ENCODE peak calls at places on chromosomes 1 and 21, in five cellular contexts. One of them, this sample, is unnamed. For H3K36me3, the result is how much of the 10 kb centered on the place peaks cover.

GRCh38 chr1:245599413-245600174 is 444.8 kb downstream of the KIF26B start:
- DNase-seq in astrocyte: peak
- DNase-seq in tibial nerve: peak
- DNase-seq in Peyer's patch: no peak
- DNase-seq in thoracic aorta: no peak
- DNase-seq in this sample: peak

GRCh38 chr1:89954401-89954800 is 40.5 kb upstream of the ZNF326 start:
- DNase-seq in Peyer's patch: no peak
- DNase-seq in tibial nerve: no peak
- DNase-seq in thoracic aorta: no peak
- DNase-seq in astrocyte: no peak
- DNase-seq in this sample: no peak

GRCh38 chr1:199948587-199949280 is 78.8 kb upstream of the NR5A2 start:
- DNase-seq in tibial nerve: no peak
- DNase-seq in astrocyte: peak
- DNase-seq in thoracic aorta: no peak
- DNase-seq in Peyer's patch: no peak
- DNase-seq in this sample: no peak

GRCh38 chr1:42947965-42948732 is 10.5 kb downstream of the SLC2A1 start:
- DNase-seq in tibial nerve: no peak
- DNase-seq in Peyer's patch: no peak
- DNase-seq in thoracic aorta: no peak
- DNase-seq in astrocyte: no peak
- DNase-seq in this sample: no peak

GRCh38 chr1:241142493-241142892 is 214.5 kb downstream of the RGS7 start:
- DNase-seq in Peyer's patch: no peak
- DNase-seq in astrocyte: no peak
- DNase-seq in thoracic aorta: no peak
- DNase-seq in tibial nerve: no peak
- DNase-seq in this sample: no peak

GRCh38 chr21:36005879-36006400 is 54.4 kb downstream of the SETD4 start:
- DNase-seq in thoracic aorta: no peak
- DNase-seq in Peyer's patch: no peak
- DNase-seq in tibial nerve: no peak
- DNase-seq in astrocyte: no peak
- DNase-seq in this sample: no peak

GRCh38 chr1:116075981-116076380 is 35.2 kb upstream of the MAB21L3 start:
- DNase-seq in thoracic aorta: no peak
- DNase-seq in astrocyte: no peak
- DNase-seq in Peyer's patch: no peak
- DNase-seq in tibial nerve: no peak
- DNase-seq in this sample: no peak

GRCh38 chr1:29671446-29671845 is 435.1 kb downstream of the PTPRU start:
- DNase-seq in tibial nerve: no peak
- DNase-seq in thoracic aorta: no peak
- DNase-seq in Peyer's patch: no peak
- DNase-seq in astrocyte: no peak
- DNase-seq in this sample: no peak

GRCh38 chr21:19565587-19565986 is 1162.0 kb upstream of the TMPRSS15 start:
- DNase-seq in thoracic aorta: no peak
- DNase-seq in astrocyte: no peak
- DNase-seq in Peyer's patch: no peak
- DNase-seq in tibial nerve: no peak
- DNase-seq in this sample: no peak

GRCh38 chr1:74505133-74505532 is 7.3 kb downstream of the LRRC53 start:
- DNase-seq in tibial nerve: no peak
- DNase-seq in astrocyte: no peak
- DNase-seq in thoracic aorta: no peak
- DNase-seq in Peyer's patch: no peak
- DNase-seq in this sample: no peak

GRCh38 chr1:77288275-77288674 is 6.5 kb downstream of the AK5 start:
- DNase-seq in thoracic aorta: no peak
- DNase-seq in Peyer's patch: no peak
- DNase-seq in astrocyte: no peak
- DNase-seq in tibial nerve: no peak
- DNase-seq in this sample: no peak

GRCh38 chr1:215132156-215132555 is 49.6 kb downstream of the KCNK2 start:
- DNase-seq in tibial nerve: no peak
- DNase-seq in Peyer's patch: no peak
- DNase-seq in astrocyte: peak
- DNase-seq in thoracic aorta: no peak
- DNase-seq in this sample: no peak

GRCh38 chr1:6198646-6199297 is 623 bp downstream of the RPL22 start:
- DNase-seq in tibial nerve: no peak
- DNase-seq in Peyer's patch: no peak
- DNase-seq in thoracic aorta: no peak
- DNase-seq in astrocyte: no peak
- DNase-seq in this sample: no peak

GRCh38 chr1:170663441-170664282 is at the start of gene PRRX1:
- DNase-seq in tibial nerve: no peak
- DNase-seq in astrocyte: no peak
- DNase-seq in thoracic aorta: no peak
- DNase-seq in Peyer's patch: no peak
- DNase-seq in this sample: peak

GRCh38 chr1:107535091-107535490 is 394.3 kb downstream of the NTNG1 start:
- DNase-seq in Peyer's patch: no peak
- DNase-seq in astrocyte: no peak
- DNase-seq in thoracic aorta: no peak
- DNase-seq in tibial nerve: no peak
- DNase-seq in this sample: no peak

GRCh38 chr1:163824490-163824889 is 502.7 kb downstream of the NUF2 start:
- DNase-seq in Peyer's patch: no peak
- DNase-seq in astrocyte: peak
- DNase-seq in tibial nerve: no peak
- DNase-seq in thoracic aorta: no peak
- DNase-seq in this sample: no peak

GRCh38 chr1:68442822-68443556 is 6.8 kb downstream of the RPE65 start:
- DNase-seq in thoracic aorta: no peak
- DNase-seq in astrocyte: peak
- DNase-seq in Peyer's patch: no peak
- DNase-seq in tibial nerve: peak
- DNase-seq in this sample: no peak

GRCh38 chr1:44511769-44512168 is 106.7 kb downstream of the RNF220 start:
- DNase-seq in Peyer's patch: no peak
- DNase-seq in tibial nerve: no peak
- DNase-seq in thoracic aorta: no peak
- DNase-seq in astrocyte: no peak
- DNase-seq in this sample: no peak

GRCh38 chr21:43578677-43579313 is 80.5 kb downstream of the HSF2BP start:
- DNase-seq in thoracic aorta: no peak
- DNase-seq in tibial nerve: no peak
- DNase-seq in Peyer's patch: no peak
- DNase-seq in astrocyte: peak
- DNase-seq in this sample: no peak

GRCh38 chr1:41672173-41672572 is 187.7 kb upstream of the EDN2 start:
- DNase-seq in thoracic aorta: no peak
- DNase-seq in astrocyte: peak
- DNase-seq in tibial nerve: no peak
- DNase-seq in Peyer's patch: no peak
- DNase-seq in this sample: no peak

GRCh38 chr1:231866392-231867331 is 240.1 kb downstream of the DISC1 start:
- DNase-seq in tibial nerve: peak
- DNase-seq in astrocyte: peak
- DNase-seq in Peyer's patch: peak
- DNase-seq in thoracic aorta: no peak
- DNase-seq in this sample: no peak

GRCh38 chr21:21851657-21852056 is 853.4 kb downstream of the NCAM2 start:
- DNase-seq in thoracic aorta: no peak
- DNase-seq in Peyer's patch: no peak
- DNase-seq in tibial nerve: no peak
- DNase-seq in astrocyte: peak
- DNase-seq in this sample: no peak

GRCh38 chr1:30537279-30537678 is 186.1 kb downstream of the MATN1 start:
- DNase-seq in Peyer's patch: no peak
- DNase-seq in thoracic aorta: no peak
- DNase-seq in astrocyte: no peak
- DNase-seq in tibial nerve: no peak
- DNase-seq in this sample: no peak

GRCh38 chr1:174976436-174977107 is 23.2 kb upstream of the CACYBP start:
- DNase-seq in Peyer's patch: no peak
- DNase-seq in astrocyte: peak
- DNase-seq in thoracic aorta: no peak
- DNase-seq in tibial nerve: no peak
- DNase-seq in this sample: no peak

GRCh38 chr1:53367503-53368313 is 39.8 kb upstream of the LRP8 start:
- DNase-seq in astrocyte: no peak
- DNase-seq in Peyer's patch: peak
- DNase-seq in tibial nerve: no peak
- DNase-seq in thoracic aorta: no peak
- DNase-seq in this sample: no peak

GRCh38 chr1:72777918-72778317 is 495.6 kb upstream of the NEGR1 start:
- DNase-seq in astrocyte: peak
- DNase-seq in Peyer's patch: no peak
- DNase-seq in tibial nerve: no peak
- DNase-seq in thoracic aorta: no peak
- DNase-seq in this sample: no peak

GRCh38 chr1:50658421-50659076 is 235.3 kb upstream of the DMRTA2 start:
- DNase-seq in tibial nerve: no peak
- DNase-seq in thoracic aorta: no peak
- DNase-seq in astrocyte: peak
- DNase-seq in Peyer's patch: no peak
- DNase-seq in this sample: no peak

GRCh38 chr1:198212675-198213074 is 55.9 kb downstream of the NEK7 start:
- DNase-seq in Peyer's patch: no peak
- DNase-seq in astrocyte: peak
- DNase-seq in tibial nerve: no peak
- DNase-seq in thoracic aorta: no peak
- DNase-seq in this sample: no peak

GRCh38 chr1:76314730-76315129 is 240.2 kb downstream of the ST6GALNAC3 start:
- DNase-seq in tibial nerve: no peak
- DNase-seq in Peyer's patch: no peak
- DNase-seq in thoracic aorta: no peak
- DNase-seq in astrocyte: no peak
- DNase-seq in this sample: no peak

GRCh38 chr1:50750021-50750619 is 209.9 kb downstream of the FAF1 start:
- DNase-seq in Peyer's patch: no peak
- DNase-seq in astrocyte: peak
- DNase-seq in tibial nerve: peak
- DNase-seq in thoracic aorta: no peak
- DNase-seq in this sample: no peak

GRCh38 chr21:45913886-45914285 is 67.7 kb upstream of the COL6A1 start:
- DNase-seq in astrocyte: no peak
- DNase-seq in Peyer's patch: no peak
- DNase-seq in tibial nerve: no peak
- DNase-seq in thoracic aorta: no peak
- DNase-seq in this sample: peak
- H3K27ac ChIP-seq in astrocyte: no peak
- H3K27ac ChIP-seq in Peyer's patch: no peak
- H3K27ac ChIP-seq in tibial nerve: no peak
- H3K27ac ChIP-seq in thoracic aorta: no peak
- H3K27ac ChIP-seq in this sample: no peak

GRCh38 chr1:191889623-191890003 is 268.6 kb upstream of the RGS18 start:
- DNase-seq in thoracic aorta: no peak
- DNase-seq in astrocyte: no peak
- DNase-seq in tibial nerve: no peak
- DNase-seq in Peyer's patch: no peak
- DNase-seq in this sample: no peak

GRCh38 chr1:191888996-191889622 is 269.2 kb upstream of the RGS18 start:
- DNase-seq in Peyer's patch: no peak
- DNase-seq in tibial nerve: no peak
- DNase-seq in astrocyte: no peak
- DNase-seq in thoracic aorta: no peak
- DNase-seq in this sample: no peak

GRCh38 chr1:191895462-191896058 is 262.7 kb upstream of the RGS18 start:
- DNase-seq in astrocyte: no peak
- DNase-seq in Peyer's patch: no peak
- DNase-seq in thoracic aorta: no peak
- DNase-seq in tibial nerve: no peak
- DNase-seq in this sample: no peak

GRCh38 chr1:191892716-191893115 is 265.5 kb upstream of the RGS18 start:
- DNase-seq in astrocyte: no peak
- DNase-seq in Peyer's patch: no peak
- DNase-seq in thoracic aorta: no peak
- DNase-seq in tibial nerve: no peak
- DNase-seq in this sample: no peak

DNA sequence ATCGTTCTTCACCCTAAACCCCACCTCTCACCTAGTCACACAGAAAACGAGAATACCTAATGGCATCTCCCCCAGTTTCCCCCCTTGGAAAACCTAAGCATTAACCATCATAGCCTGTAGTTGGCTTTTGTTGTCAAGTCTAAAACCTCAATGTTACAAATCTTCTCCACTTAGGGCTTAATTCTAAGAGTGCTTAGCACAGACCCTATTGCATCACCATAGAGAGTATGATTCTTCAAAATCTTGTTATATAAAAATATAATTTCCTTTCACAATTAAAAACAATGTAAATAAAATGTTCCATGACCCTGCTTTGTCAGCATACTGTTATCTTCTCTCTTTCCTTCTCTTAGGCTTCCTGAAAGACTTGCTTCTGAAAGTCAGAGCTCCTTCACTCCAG is 263.2 kb upstream of the RGS18 start:
- DNase-seq in thoracic aorta: no peak
- DNase-seq in tibial nerve: no peak
- DNase-seq in Peyer's patch: no peak
- DNase-seq in astrocyte: no peak
- DNase-seq in this sample: no peak
- H3K36me3 ChIP-seq in thoracic aorta: under half
- H3K36me3 ChIP-seq in tibial nerve: under half
- H3K36me3 ChIP-seq in Peyer's patch: under half
- H3K36me3 ChIP-seq in astrocyte: under half
- H3K36me3 ChIP-seq in this sample: under half

DNA sequence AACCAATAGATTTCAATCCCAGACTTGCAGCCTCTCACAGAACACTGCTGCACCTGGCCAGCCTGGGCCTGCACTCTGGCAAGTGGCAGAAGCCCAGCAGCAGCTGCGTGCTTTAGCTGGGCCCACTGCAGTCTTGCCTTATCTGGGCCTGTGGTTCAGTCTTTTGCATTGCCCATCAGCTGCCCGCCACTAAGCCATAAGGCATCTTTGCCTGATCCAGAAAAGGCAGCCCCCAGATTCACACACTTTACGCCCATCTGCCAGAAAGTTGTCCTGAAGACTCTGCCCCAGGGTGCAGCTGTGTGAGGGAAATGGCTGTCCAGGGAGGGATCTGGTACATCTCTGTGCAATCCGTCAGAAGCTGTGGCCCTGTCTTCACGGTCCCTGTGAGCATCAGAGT is 217.0 kb downstream of the DNAH14 start:
- DNase-seq in thoracic aorta: no peak
- DNase-seq in astrocyte: no peak
- DNase-seq in tibial nerve: no peak
- DNase-seq in Peyer's patch: no peak
- DNase-seq in this sample: no peak
- TF ChIP-seq CTCF in thoracic aorta: no peak
- TF ChIP-seq CTCF in astrocyte: no peak
- TF ChIP-seq CTCF in tibial nerve: no peak
- TF ChIP-seq CTCF in Peyer's patch: no peak
- TF ChIP-seq CTCF in this sample: no peak

DNA sequence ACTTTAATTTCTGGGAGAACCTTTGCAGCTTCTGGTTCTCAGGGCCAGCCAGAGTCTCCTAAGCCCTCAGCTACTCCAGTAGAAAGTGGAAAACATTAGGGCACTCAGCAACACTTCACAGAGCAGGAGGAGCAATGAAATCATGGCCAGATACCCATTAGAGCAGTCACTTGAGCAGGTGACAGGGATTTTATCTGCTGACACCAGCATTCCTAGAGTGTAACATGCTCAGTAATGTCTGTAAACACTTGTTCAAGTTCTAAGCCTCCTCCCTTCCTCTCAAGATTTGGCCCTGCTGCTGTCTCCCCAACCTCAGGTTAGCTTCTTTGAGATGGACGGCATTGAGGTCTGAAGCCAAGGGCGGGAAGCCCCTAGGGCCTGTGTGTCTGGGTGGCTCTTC is 218.0 kb downstream of the GRIK3 start:
- DNase-seq in tibial nerve: no peak
- DNase-seq in astrocyte: no peak
- DNase-seq in thoracic aorta: no peak
- DNase-seq in Peyer's patch: no peak
- DNase-seq in this sample: no peak
- H3K27ac ChIP-seq in tibial nerve: no peak
- H3K27ac ChIP-seq in astrocyte: no peak
- H3K27ac ChIP-seq in thoracic aorta: no peak
- H3K27ac ChIP-seq in Peyer's patch: no peak
- H3K27ac ChIP-seq in this sample: no peak